ENCODE peak calls at places on chromosomes 1 and 21, in six cellular contexts. U, J, Z, Y, W and H are unnamed samples.

GRCh38 chr1:27307851-27308598 is 13.9 kb upstream of the TMEM222 start:
- DNase-seq in Z (peak), W (no peak), U (no peak), Y (no peak), J (no peak), H (no peak)

GRCh38 chr1:110630770-110631663 is 24.9 kb upstream of the KCNA2 start:
- DNase-seq in J (peak), Y (peak), U (peak), Z (peak), W (peak), H (peak)

GRCh38 chr1:179437171-179437570 is 71.4 kb downstream of the AXDND1 start:
- DNase-seq in U (no peak), Y (no peak), J (no peak), Z (no peak), W (no peak), H (no peak)

GRCh38 chr1:181676269-181676668 is 193.0 kb downstream of the CACNA1E start:
- DNase-seq in Z (peak), Y (peak), J (peak), U (peak), W (no peak), H (peak)

GRCh38 chr1:188709146-188709545 is 1768.5 kb downstream of the BRINP3 start:
- DNase-seq in J (no peak), W (peak), Y (no peak), U (no peak), Z (no peak), H (no peak)

GRCh38 chr1:82269466-82269865 is 468.7 kb downstream of the ADGRL2 start:
- DNase-seq in Y (no peak), W (no peak), J (no peak), U (no peak), Z (no peak), H (no peak)

GRCh38 chr1:67060811-67061218 is 6.9 kb upstream of the SLC35D1 start:
- DNase-seq in J (no peak), Z (peak), W (peak), Y (peak), U (peak), H (no peak)

GRCh38 chr1:54259546-54259945 is 59.6 kb downstream of the MRPL37 start:
- DNase-seq in U (no peak), Z (no peak), J (no peak), W (no peak), Y (no peak), H (no peak)

GRCh38 chr1:111727056-111727455 is 12.1 kb downstream of the INKA2 start:
- DNase-seq in U (no peak), Z (no peak), Y (no peak), W (no peak), J (no peak), H (no peak)

GRCh38 chr1:185442065-185442464 is 125.0 kb upstream of the IVNS1ABP start:
- DNase-seq in Z (no peak), Y (no peak), J (no peak), U (no peak), W (no peak), H (no peak)

GRCh38 chr1:240099748-240100147 is 8.1 kb downstream of the FMN2 start:
- DNase-seq in J (no peak), Z (no peak), U (no peak), Y (no peak), W (no peak), H (no peak)

GRCh38 chr21:42563261-42564045 is 49.8 kb downstream of the SLC37A1 start:
- DNase-seq in Z (peak), U (no peak), J (no peak), Y (no peak), W (no peak), H (peak)

GRCh38 chr1:103220503-103221095 is 112.3 kb upstream of the COL11A1 start:
- DNase-seq in Z (no peak), J (no peak), W (no peak), U (no peak), Y (no peak), H (no peak)

GRCh38 chr1:68600049-68600661 is 103.3 kb upstream of the DEPDC1 start:
- DNase-seq in U (peak), Z (peak), Y (peak), W (peak), J (no peak), H (peak)

DNA sequence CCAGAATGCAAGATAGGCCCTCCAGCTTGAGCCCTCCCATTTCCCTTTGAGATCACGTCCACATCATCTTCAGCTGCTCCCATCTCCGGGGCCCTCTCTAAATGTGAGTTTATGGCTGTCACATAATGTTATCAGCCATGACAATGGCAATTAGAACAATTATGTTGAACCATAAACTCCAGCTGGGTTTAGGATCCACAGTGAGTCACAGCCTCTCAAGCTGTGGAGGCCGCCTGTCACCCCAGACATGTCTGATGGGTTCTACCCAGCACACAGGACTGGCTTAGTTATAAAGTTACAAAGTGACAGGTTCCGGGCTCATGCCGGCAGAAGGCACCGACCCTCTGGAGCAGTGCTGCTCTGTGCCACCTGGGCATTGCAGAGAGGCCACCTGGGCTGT is 597.3 kb downstream of the PTPRU start:
- DNase-seq in J (no peak), U (no peak), W (no peak), Y (no peak), Z (no peak), H (no peak)
- TF ChIP-seq MYC in J (no peak), U (no peak), W (no peak), Y (no peak), Z (no peak), H (no peak)

GRCh38 chr1:12529640-12530174 is 88.3 kb downstream of the DHRS3 start:
- DNase-seq in W (no peak), Z (no peak), J (no peak), Y (no peak), U (no peak), H (no peak)

GRCh38 chr1:12530462-12531168 is 87.4 kb downstream of the DHRS3 start:
- DNase-seq in Y (no peak), J (no peak), W (no peak), U (no peak), Z (no peak), H (no peak)

GRCh38 chr1:12525311-12526181 is 92.5 kb downstream of the DHRS3 start:
- DNase-seq in U (peak), Y (peak), J (no peak), W (no peak), Z (peak), H (peak)

GRCh38 chr1:12527564-12527963 is 90.4 kb downstream of the DHRS3 start:
- DNase-seq in U (no peak), J (no peak), Z (no peak), Y (no peak), W (no peak), H (no peak)

DNA sequence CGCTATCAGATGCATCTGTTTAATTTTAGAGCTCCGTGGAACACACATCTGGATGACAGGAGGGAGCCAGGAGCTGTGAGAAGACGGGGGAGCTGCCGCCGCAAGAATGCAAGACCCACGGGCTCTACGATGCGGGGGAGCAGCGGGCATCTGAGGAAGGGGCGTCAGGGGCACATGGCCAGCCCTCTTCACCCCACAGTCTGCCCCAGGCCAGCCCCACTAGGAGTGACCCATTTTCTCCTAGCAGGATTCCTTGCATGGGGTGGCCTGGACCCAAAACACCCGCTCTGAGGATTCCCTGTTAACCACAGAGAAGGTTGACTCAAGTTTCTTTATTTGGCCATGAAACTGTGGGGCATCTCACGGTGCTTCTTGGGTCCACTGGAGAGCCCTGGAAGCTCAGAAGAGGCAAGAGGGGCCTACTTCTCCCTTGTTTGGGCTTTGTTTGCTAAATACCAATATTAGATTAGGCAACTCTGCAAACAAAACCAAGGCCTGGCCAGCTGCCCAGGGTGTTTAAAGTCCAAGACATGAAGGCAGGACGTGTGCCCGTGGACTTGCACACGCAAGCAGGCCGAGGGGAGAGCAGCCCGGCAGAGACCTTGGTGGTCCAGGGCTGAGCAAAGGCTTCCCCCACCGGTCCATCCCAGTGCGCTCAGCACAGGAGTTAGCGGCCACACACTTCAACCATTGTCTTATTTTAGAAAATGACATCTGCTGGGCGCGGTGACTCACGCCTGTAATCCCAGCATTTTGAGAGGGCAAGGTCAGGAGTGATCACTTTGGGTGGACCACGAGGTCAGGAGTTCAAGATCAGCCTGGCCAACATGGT is 89.8 kb downstream of the DHRS3 start:
- DNase-seq in W (no peak), Z (no peak), Y (peak), J (no peak), U (peak), H (peak)
- TF ChIP-seq MYC in W (no peak), Z (no peak), Y (peak), J (no peak), U (no peak), H (peak)

DNA sequence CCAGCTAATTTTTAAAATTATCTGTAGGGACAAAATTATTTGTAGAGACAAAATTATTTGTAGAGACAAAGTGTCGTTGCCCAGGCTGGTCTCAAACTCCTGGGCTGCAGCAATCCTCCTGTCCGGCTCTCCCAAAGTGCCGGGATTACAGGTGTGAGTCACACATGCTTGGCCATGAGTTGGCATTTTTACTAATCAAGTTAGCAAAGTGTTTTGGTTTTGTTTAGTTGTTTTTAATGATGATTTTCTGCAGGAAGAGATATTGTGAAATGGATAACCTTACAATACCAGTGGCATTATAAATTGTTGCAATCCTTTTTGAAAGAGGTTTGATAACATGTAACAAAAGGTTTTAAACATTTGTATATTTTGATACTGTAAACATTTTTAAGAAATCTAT is 65.3 kb upstream of the MAGI3 start:
- DNase-seq in U (peak), Y (peak), J (no peak), Z (no peak), W (no peak), H (no peak)
- TF ChIP-seq MYC in U (no peak), Y (no peak), J (no peak), Z (no peak), W (no peak), H (no peak)

GRCh38 chr1:219713981-219714381 is 101.1 kb upstream of the ZC3H11B start:
- DNase-seq in W (no peak), Z (no peak), Y (no peak), U (no peak), J (no peak), H (no peak)

GRCh38 chr1:219708919-219709318 is 96.0 kb upstream of the ZC3H11B start:
- DNase-seq in U (no peak), J (no peak), Z (no peak), W (no peak), Y (no peak), H (peak)

GRCh38 chr1:219710529-219711194 is 97.8 kb upstream of the ZC3H11B start:
- DNase-seq in Z (peak), J (no peak), U (peak), Y (no peak), W (no peak), H (no peak)
- TF ChIP-seq MYC in Z (no peak), J (no peak), U (no peak), Y (no peak), W (no peak), H (no peak)

GRCh38 chr21:19290328-19290727 is 886.7 kb upstream of the TMPRSS15 start:
- DNase-seq in U (no peak), Y (no peak), Z (no peak), J (no peak), W (no peak), H (no peak)
- TF ChIP-seq MYC in U (no peak), Y (no peak), Z (no peak), J (no peak), W (no peak), H (no peak)

DNA sequence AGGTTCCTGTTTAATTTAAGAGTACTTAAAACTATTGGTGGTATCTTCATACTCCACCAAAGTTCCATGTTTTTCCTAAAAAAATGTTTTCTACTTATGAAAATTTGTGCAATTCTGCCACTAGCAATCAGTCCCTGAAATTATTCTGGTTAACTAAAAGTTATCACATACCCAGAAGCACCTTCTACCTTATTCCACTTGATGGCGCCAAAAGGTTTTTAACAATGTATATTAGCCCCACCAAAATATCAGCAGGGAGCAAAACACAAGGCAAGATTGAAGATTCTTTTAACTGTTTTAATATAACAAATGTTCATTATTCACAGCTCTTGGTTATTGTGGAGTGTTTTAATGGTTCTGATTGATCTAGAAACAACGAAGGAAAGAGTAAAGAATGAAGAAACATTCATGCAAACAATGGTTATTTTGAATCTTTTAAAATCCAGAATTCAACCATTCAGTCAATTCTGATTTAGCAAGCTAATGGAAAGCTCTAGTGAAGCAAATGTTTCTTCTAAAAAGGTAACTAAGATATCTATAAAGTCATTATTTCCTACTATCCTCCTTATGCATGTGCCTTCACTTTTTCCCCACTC is 67.2 kb downstream of the TTLL7 start:
- DNase-seq in Z (peak), Y (peak), W (peak), J (no peak), U (peak), H (peak)
- TF ChIP-seq MYC in Z (no peak), Y (no peak), W (no peak), J (no peak), U (no peak), H (no peak)

GRCh38 chr21:17828223-17828622 is 9.1 kb upstream of the C21orf91 start:
- DNase-seq in J (no peak), U (no peak), Y (no peak), Z (no peak), W (no peak), H (no peak)
- TF ChIP-seq MYC in J (no peak), U (no peak), Y (no peak), Z (no peak), W (no peak), H (no peak)

GRCh38 chr1:159970932-159971342 is 16.9 kb upstream of the SLAMF9 start:
- DNase-seq in Z (no peak), W (no peak), J (no peak), Y (peak), U (peak), H (no peak)
- TF ChIP-seq MYC in Z (no peak), W (no peak), J (no peak), Y (peak), U (peak), H (no peak)